ENCODE peak calls at places on chromosomes 16 and 17, in six cellular contexts. Q, W, L, X, D and S are unnamed samples.

GRCh38 chr17:4900231-4901107 is 1.1 kb downstream of the C17orf107 start:
- DNase-seq in Q (no peak), W (peak; percentile 15), L (peak; percentile 75), X (no peak), D (no peak), S (no peak)

GRCh38 chr17:77208856-77209255 is 68.1 kb downstream of the SEC14L1 start:
- DNase-seq in Q (no peak), W (no peak), L (no peak), X (no peak), D (peak; percentile 24), S (no peak)

GRCh38 chr16:9077001-9077809 is 14.2 kb upstream of the HAPSTR1 start:
- DNase-seq in Q (peak; percentile 53), W (no peak), L (no peak), X (no peak), D (peak; percentile 88), S (no peak)

GRCh38 chr16:65388592-65388991 is 266.7 kb upstream of the CDH11 start:
- DNase-seq in Q (no peak), W (no peak), L (no peak), X (peak; percentile 80), D (peak; percentile 69), S (no peak)

GRCh38 chr17:29590979-29591736 is 1.7 kb upstream of the GIT1 start:
- DNase-seq in Q (peak; percentile 80), W (no peak), L (peak; percentile 81), X (peak; percentile 63), D (peak; percentile 45), S (peak; percentile 66)

GRCh38 chr17:15966183-15966878 is 21.4 kb downstream of the ADORA2B start:
- DNase-seq in Q (no peak), W (no peak), L (no peak), X (peak; percentile 22), D (peak; percentile 35), S (no peak)

GRCh38 chr16:69399361-69399760 is 13.6 kb upstream of the TERF2 start:
- DNase-seq in Q (no peak), W (no peak), L (peak; percentile 33), X (peak; percentile 70), D (peak; percentile 74), S (no peak)

GRCh38 chr17:63395075-63395815 is 50.9 kb downstream of the CYB561 start:
- DNase-seq in Q (no peak), W (no peak), L (no peak), X (peak; percentile 88), D (peak; percentile 73), S (no peak)

GRCh38 chr17:20191066-20191465 is 181.9 kb downstream of the SPECC1 start:
- DNase-seq in Q (no peak), W (no peak), L (no peak), X (peak; percentile 98), D (peak; percentile 98), S (no peak)

GRCh38 chr17:31582151-31582907 is 190.9 kb downstream of the RAB11FIP4 start:
- DNase-seq in Q (no peak), W (peak; percentile 3), L (no peak), X (no peak), D (peak; percentile 36), S (peak; percentile 76)

GRCh38 chr17:28306954-28307401 is 12.0 kb upstream of the TMEM97 start:
- DNase-seq in Q (no peak), W (no peak), L (no peak), X (no peak), D (no peak), S (no peak)

GRCh38 chr17:82313195-82314011 is 4.0 kb downstream of the CD7 start:
- DNase-seq in Q (no peak), W (no peak), L (no peak), X (no peak), D (no peak), S (no peak)

GRCh38 chr16:1639282-1639681 is 27.1 kb downstream of the CRAMP1 start:
- DNase-seq in Q (no peak), W (no peak), L (no peak), X (no peak), D (no peak), S (no peak)

GRCh38 chr16:66926171-66926570 is 836 bp upstream of the RRAD start:
- DNase-seq in Q (no peak), W (no peak), L (no peak), X (no peak), D (no peak), S (peak; percentile 78)

GRCh38 chr17:72400488-72400827 is 279.6 kb downstream of the SOX9 start:
- DNase-seq in Q (no peak), W (no peak), L (no peak), X (no peak), D (no peak), S (no peak)

GRCh38 chr16:89069920-89070319 is 23.7 kb upstream of the ACSF3 start:
- DNase-seq in Q (no peak), W (no peak), L (no peak), X (no peak), D (no peak), S (no peak)

GRCh38 chr17:57832711-57833596 is 16.9 kb downstream of the MRPS23 start:
- DNase-seq in Q (peak; percentile 88), W (peak; percentile 49), L (peak; percentile 79), X (peak; percentile 82), D (peak; percentile 76), S (peak; percentile 71)

GRCh38 chr17:60599220-60599619 is 773 bp upstream of the PPM1D start:
- DNase-seq in Q (no peak), W (no peak), L (no peak), X (no peak), D (no peak), S (no peak)

GRCh38 chr16:73095885-73096341 is 48.0 kb upstream of the ZFHX3 start:
- DNase-seq in Q (no peak), W (no peak), L (no peak), X (no peak), D (no peak), S (no peak)

GRCh38 chr17:41520821-41521521 is 2.3 kb upstream of the KRT15 start:
- DNase-seq in Q (no peak), W (no peak), L (no peak), X (no peak), D (no peak), S (peak; percentile 19)

GRCh38 chr17:19342611-19343255 is 19.8 kb downstream of the B9D1 start:
- DNase-seq in Q (no peak), W (no peak), L (no peak), X (no peak), D (no peak), S (no peak)

GRCh38 chr17:34412534-34412933 is 49.5 kb upstream of the CCL1 start:
- DNase-seq in Q (no peak), W (no peak), L (no peak), X (no peak), D (no peak), S (no peak)

GRCh38 chr16:87123356-87124001 is 193.7 kb downstream of the C16orf95 start:
- DNase-seq in Q (peak; percentile 38), W (no peak), L (no peak), X (no peak), D (no peak), S (no peak)

GRCh38 chr16:15542734-15543347 is 100.1 kb downstream of the MARF1 start:
- DNase-seq in Q (no peak), W (no peak), L (no peak), X (no peak), D (no peak), S (no peak)

GRCh38 chr16:85571813-85572619 is 41.1 kb upstream of the GSE1 start:
- DNase-seq in Q (no peak), W (peak; percentile 67), L (no peak), X (no peak), D (no peak), S (no peak)